ENCODE peak calls at places on chromosomes 13 and 19, in ten cellular contexts. One of them, this sample, is unnamed. For H3K4me1, the result is how much of the 10 kb centered on the place peaks cover.

GRCh38 chr13:40402931-40403412 is 263.5 kb downstream of the FOXO1 start:
- DNase-seq in transverse colon: no peak
- DNase-seq in psoas muscle: no peak
- DNase-seq in neuronal stem cell: no peak
- DNase-seq in A549: peak
- DNase-seq in left lung: no peak
- DNase-seq in endothelial cell of umbilical vein: peak
- DNase-seq in left ventricle myocardium inferior: no peak
- DNase-seq in iPS DF 6.9: no peak
- DNase-seq in adrenal gland: peak
- DNase-seq in this sample: no peak

GRCh38 chr13:42524487-42525034 is 49.4 kb upstream of the TNFSF11 start:
- DNase-seq in psoas muscle: no peak
- DNase-seq in A549: no peak
- DNase-seq in adrenal gland: no peak
- DNase-seq in left lung: no peak
- DNase-seq in endothelial cell of umbilical vein: no peak
- DNase-seq in neuronal stem cell: no peak
- DNase-seq in iPS DF 6.9: no peak
- DNase-seq in transverse colon: no peak
- DNase-seq in left ventricle myocardium inferior: no peak
- DNase-seq in this sample: no peak

GRCh38 chr13:41780736-41781708 is 179.9 kb downstream of the VWA8 start:
- DNase-seq in A549: no peak
- DNase-seq in left ventricle myocardium inferior: no peak
- DNase-seq in transverse colon: no peak
- DNase-seq in neuronal stem cell: no peak
- DNase-seq in iPS DF 6.9: no peak
- DNase-seq in adrenal gland: peak
- DNase-seq in left lung: no peak
- DNase-seq in endothelial cell of umbilical vein: no peak
- DNase-seq in psoas muscle: no peak
- DNase-seq in this sample: no peak

GRCh38 chr13:42388326-42388725 is 116.4 kb downstream of the AKAP11 start:
- DNase-seq in A549: no peak
- DNase-seq in adrenal gland: no peak
- DNase-seq in transverse colon: no peak
- DNase-seq in left ventricle myocardium inferior: no peak
- DNase-seq in psoas muscle: no peak
- DNase-seq in neuronal stem cell: no peak
- DNase-seq in iPS DF 6.9: no peak
- DNase-seq in left lung: no peak
- DNase-seq in endothelial cell of umbilical vein: no peak
- DNase-seq in this sample: no peak

GRCh38 chr19:41223431-41224234 is 4.6 kb downstream of the AXL start:
- DNase-seq in endothelial cell of umbilical vein: peak
- DNase-seq in psoas muscle: peak
- DNase-seq in adrenal gland: peak
- DNase-seq in transverse colon: no peak
- DNase-seq in neuronal stem cell: peak
- DNase-seq in left lung: peak
- DNase-seq in left ventricle myocardium inferior: no peak
- DNase-seq in A549: peak
- DNase-seq in iPS DF 6.9: no peak
- DNase-seq in this sample: no peak

GRCh38 chr13:78192721-78193120 is 274.1 kb upstream of the EDNRB start:
- DNase-seq in endothelial cell of umbilical vein: no peak
- DNase-seq in psoas muscle: no peak
- DNase-seq in iPS DF 6.9: no peak
- DNase-seq in A549: no peak
- DNase-seq in transverse colon: no peak
- DNase-seq in left ventricle myocardium inferior: no peak
- DNase-seq in left lung: no peak
- DNase-seq in neuronal stem cell: no peak
- DNase-seq in adrenal gland: no peak
- DNase-seq in this sample: no peak

GRCh38 chr13:111121421-111121820 is 6.3 kb downstream of the ARHGEF7 start:
- DNase-seq in iPS DF 6.9: no peak
- DNase-seq in transverse colon: no peak
- DNase-seq in endothelial cell of umbilical vein: no peak
- DNase-seq in adrenal gland: no peak
- DNase-seq in neuronal stem cell: no peak
- DNase-seq in psoas muscle: no peak
- DNase-seq in left lung: no peak
- DNase-seq in A549: no peak
- DNase-seq in left ventricle myocardium inferior: no peak
- DNase-seq in this sample: no peak

GRCh38 chr19:16391301-16392055 is 66.9 kb downstream of the KLF2 start:
- DNase-seq in psoas muscle: no peak
- DNase-seq in left ventricle myocardium inferior: no peak
- DNase-seq in endothelial cell of umbilical vein: no peak
- DNase-seq in adrenal gland: no peak
- DNase-seq in A549: no peak
- DNase-seq in iPS DF 6.9: no peak
- DNase-seq in neuronal stem cell: no peak
- DNase-seq in transverse colon: no peak
- DNase-seq in left lung: no peak
- DNase-seq in this sample: no peak

GRCh38 chr19:2150794-2151338 is 500 bp downstream of the AP3D1 start:
- DNase-seq in endothelial cell of umbilical vein: peak
- DNase-seq in left lung: peak
- DNase-seq in psoas muscle: no peak
- DNase-seq in left ventricle myocardium inferior: no peak
- DNase-seq in iPS DF 6.9: no peak
- DNase-seq in transverse colon: peak
- DNase-seq in adrenal gland: peak
- DNase-seq in neuronal stem cell: no peak
- DNase-seq in A549: no peak
- DNase-seq in this sample: no peak

GRCh38 chr19:2145831-2146241 is 5.5 kb downstream of the AP3D1 start:
- DNase-seq in A549: no peak
- DNase-seq in endothelial cell of umbilical vein: no peak
- DNase-seq in adrenal gland: peak
- DNase-seq in left ventricle myocardium inferior: no peak
- DNase-seq in neuronal stem cell: no peak
- DNase-seq in iPS DF 6.9: no peak
- DNase-seq in transverse colon: no peak
- DNase-seq in left lung: no peak
- DNase-seq in psoas muscle: no peak
- DNase-seq in this sample: no peak

GRCh38 chr19:2148482-2149135 is 2.8 kb downstream of the AP3D1 start:
- DNase-seq in neuronal stem cell: no peak
- DNase-seq in iPS DF 6.9: no peak
- DNase-seq in left ventricle myocardium inferior: no peak
- DNase-seq in psoas muscle: no peak
- DNase-seq in A549: no peak
- DNase-seq in endothelial cell of umbilical vein: no peak
- DNase-seq in adrenal gland: no peak
- DNase-seq in transverse colon: no peak
- DNase-seq in left lung: no peak
- DNase-seq in this sample: no peak

GRCh38 chr19:2151339-2152229 is at the start of gene AP3D1:
- DNase-seq in A549: peak
- DNase-seq in left lung: peak
- DNase-seq in neuronal stem cell: peak
- DNase-seq in left ventricle myocardium inferior: peak
- DNase-seq in transverse colon: peak
- DNase-seq in endothelial cell of umbilical vein: peak
- DNase-seq in iPS DF 6.9: peak
- DNase-seq in adrenal gland: peak
- DNase-seq in psoas muscle: peak
- DNase-seq in this sample: peak

DNA sequence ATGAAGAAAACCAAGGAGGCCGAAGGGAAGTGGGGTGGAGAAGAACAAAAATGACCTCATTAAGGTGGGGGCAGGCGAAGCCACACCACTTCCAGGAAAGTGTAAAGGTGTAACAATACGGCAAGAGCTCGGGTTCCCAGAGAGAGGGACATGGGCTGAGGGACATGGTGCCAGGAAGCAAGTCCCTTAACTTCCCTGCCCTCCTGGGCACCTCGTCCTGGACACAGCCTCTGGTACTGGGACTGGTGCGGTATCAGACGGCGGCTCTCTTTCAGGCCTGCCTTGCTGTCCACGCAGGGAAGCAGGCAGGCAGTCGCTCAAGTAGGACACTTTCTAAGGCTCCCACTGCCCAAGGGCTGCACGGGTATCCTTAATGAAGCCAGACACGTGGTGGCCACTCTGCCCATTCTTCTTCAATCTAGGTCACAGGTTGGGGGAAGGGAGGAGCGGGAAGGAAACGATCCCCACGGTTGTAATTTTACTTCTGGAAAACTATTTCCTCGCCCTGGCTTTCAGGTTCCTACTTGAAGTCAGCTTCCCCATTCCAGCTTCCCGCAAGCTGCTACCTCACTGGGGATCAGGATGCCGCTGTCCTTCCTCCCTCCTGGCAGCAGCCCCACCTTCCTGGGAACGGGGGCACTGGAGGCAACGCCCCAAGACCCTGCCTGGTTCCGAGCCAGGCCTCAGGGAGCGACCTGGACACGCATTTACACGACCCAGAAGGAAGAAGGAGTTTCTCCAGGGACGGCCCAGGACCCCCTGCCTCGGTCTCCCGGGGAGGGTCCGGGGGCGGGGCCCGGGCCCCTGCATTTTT is 1.2 kb downstream of the AP3D1 start:
- DNase-seq in left lung: no peak
- DNase-seq in neuronal stem cell: no peak
- DNase-seq in adrenal gland: peak
- DNase-seq in left ventricle myocardium inferior: no peak
- DNase-seq in iPS DF 6.9: no peak
- DNase-seq in transverse colon: peak
- DNase-seq in psoas muscle: no peak
- DNase-seq in A549: no peak
- DNase-seq in endothelial cell of umbilical vein: peak
- DNase-seq in this sample: no peak
- H3K27ac ChIP-seq in left lung: peak
- H3K27ac ChIP-seq in neuronal stem cell: no peak
- H3K27ac ChIP-seq in adrenal gland: peak
- H3K27ac ChIP-seq in left ventricle myocardium inferior: peak
- H3K27ac ChIP-seq in iPS DF 6.9: no peak
- H3K27ac ChIP-seq in transverse colon: peak
- H3K27ac ChIP-seq in psoas muscle: peak
- H3K27ac ChIP-seq in A549: peak
- H3K27ac ChIP-seq in endothelial cell of umbilical vein: peak
- H3K27ac ChIP-seq in this sample: peak

GRCh38 chr19:797528-798414 is 519 bp downstream of the PTBP1 start:
- DNase-seq in left ventricle myocardium inferior: peak
- DNase-seq in A549: peak
- DNase-seq in adrenal gland: peak
- DNase-seq in psoas muscle: peak
- DNase-seq in neuronal stem cell: peak
- DNase-seq in endothelial cell of umbilical vein: peak
- DNase-seq in iPS DF 6.9: no peak
- DNase-seq in left lung: peak
- DNase-seq in transverse colon: peak
- DNase-seq in this sample: peak
- H3K4me1 ChIP-seq in left ventricle myocardium inferior: half or more
- H3K4me1 ChIP-seq in A549: under half
- H3K4me1 ChIP-seq in adrenal gland: under half
- H3K4me1 ChIP-seq in psoas muscle: half or more
- H3K4me1 ChIP-seq in neuronal stem cell: under half
- H3K4me1 ChIP-seq in endothelial cell of umbilical vein: under half
- H3K4me1 ChIP-seq in iPS DF 6.9: under half
- H3K4me1 ChIP-seq in left lung: under half
- H3K4me1 ChIP-seq in transverse colon: half or more
- H3K4me1 ChIP-seq in this sample: under half

DNA sequence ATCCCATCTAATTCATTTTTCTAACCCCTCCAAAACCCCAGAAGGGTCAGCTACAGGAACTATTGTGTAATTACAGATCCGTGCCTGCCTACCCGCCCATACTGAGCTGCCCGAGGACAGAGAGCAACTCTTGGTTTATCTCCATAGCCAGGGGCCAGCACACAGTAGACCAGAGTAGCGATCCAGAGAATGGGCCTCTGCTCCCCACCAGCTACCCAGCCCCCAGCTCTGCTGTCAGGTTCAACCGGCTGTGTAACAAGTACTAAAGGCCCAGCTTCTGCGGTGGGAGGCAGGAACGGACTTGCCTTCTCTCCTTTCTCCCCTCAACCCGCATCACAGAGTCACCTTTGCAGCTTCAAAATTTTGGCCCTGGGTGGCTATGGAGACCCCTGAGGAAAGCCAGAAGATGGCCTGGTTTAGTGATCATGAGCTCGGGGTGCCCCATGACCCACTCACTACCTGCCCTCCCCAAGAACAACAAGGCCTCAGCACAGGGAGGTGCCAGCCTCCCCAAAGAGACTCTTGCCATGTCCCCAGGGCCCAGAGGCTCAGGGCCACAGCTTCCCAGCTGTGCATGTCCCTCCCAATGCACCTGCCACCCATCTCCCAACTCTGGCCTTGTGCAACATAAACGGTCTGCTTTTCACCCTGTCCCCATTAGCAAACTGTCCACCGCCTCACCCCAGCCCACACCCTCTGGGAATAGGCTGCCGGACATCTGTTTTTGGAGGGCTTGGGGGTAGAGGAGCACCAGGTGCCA is 5.7 kb downstream of the CALM3 start:
- DNase-seq in left ventricle myocardium inferior: no peak
- DNase-seq in left lung: peak
- DNase-seq in adrenal gland: no peak
- DNase-seq in psoas muscle: no peak
- DNase-seq in transverse colon: peak
- DNase-seq in iPS DF 6.9: no peak
- DNase-seq in A549: no peak
- DNase-seq in endothelial cell of umbilical vein: no peak
- DNase-seq in neuronal stem cell: no peak
- DNase-seq in this sample: no peak
- H3K27ac ChIP-seq in left ventricle myocardium inferior: peak
- H3K27ac ChIP-seq in left lung: no peak
- H3K27ac ChIP-seq in adrenal gland: no peak
- H3K27ac ChIP-seq in psoas muscle: no peak
- H3K27ac ChIP-seq in transverse colon: no peak
- H3K27ac ChIP-seq in iPS DF 6.9: no peak
- H3K27ac ChIP-seq in A549: no peak
- H3K27ac ChIP-seq in endothelial cell of umbilical vein: no peak
- H3K27ac ChIP-seq in neuronal stem cell: no peak
- H3K27ac ChIP-seq in this sample: no peak

GRCh38 chr19:10104130-10104513 is 1.6 kb upstream of the ANGPTL6 start:
- DNase-seq in neuronal stem cell: no peak
- DNase-seq in endothelial cell of umbilical vein: no peak
- DNase-seq in iPS DF 6.9: no peak
- DNase-seq in psoas muscle: no peak
- DNase-seq in left lung: no peak
- DNase-seq in left ventricle myocardium inferior: no peak
- DNase-seq in transverse colon: no peak
- DNase-seq in adrenal gland: no peak
- DNase-seq in A549: no peak
- DNase-seq in this sample: no peak
- H3K4me1 ChIP-seq in neuronal stem cell: under half
- H3K4me1 ChIP-seq in endothelial cell of umbilical vein: under half
- H3K4me1 ChIP-seq in iPS DF 6.9: under half
- H3K4me1 ChIP-seq in psoas muscle: under half
- H3K4me1 ChIP-seq in left lung: under half
- H3K4me1 ChIP-seq in left ventricle myocardium inferior: under half
- H3K4me1 ChIP-seq in transverse colon: under half
- H3K4me1 ChIP-seq in adrenal gland: under half
- H3K4me1 ChIP-seq in A549: under half
- H3K4me1 ChIP-seq in this sample: half or more